ENCODE peak calls at places on chromosomes 1 and 21, in seven cellular contexts. H, B, D, E, M, S and R are unnamed samples.

GRCh38 chr1:220113136-220113695 is 19.3 kb downstream of the IARS2 start:
- DNase-seq in E (no peak), D (no peak), S (peak), M (peak), H (peak), B (no peak), R (no peak)

GRCh38 chr21:35438643-35439404 is 389.7 kb upstream of the RUNX1 start:
- DNase-seq in H (no peak), E (no peak), B (no peak), S (no peak), M (no peak), D (no peak), R (no peak)

GRCh38 chr21:45404726-45405270 is at the start of gene COL18A1:
- DNase-seq in M (peak), H (peak), B (no peak), E (peak), D (peak), S (no peak), R (no peak)

GRCh38 chr21:41765393-41765950 is 1.4 kb downstream of the RIPK4 start:
- DNase-seq in S (no peak), D (no peak), H (no peak), B (no peak), M (no peak), E (no peak), R (no peak)

GRCh38 chr1:151342021-151342420 is 5.0 kb downstream of the RFX5 start:
- DNase-seq in S (no peak), M (no peak), B (no peak), D (no peak), E (no peak), H (no peak), R (no peak)

GRCh38 chr1:180181048-180181447 is 26.4 kb downstream of the QSOX1 start:
- DNase-seq in E (no peak), H (no peak), B (no peak), S (no peak), M (peak), D (peak), R (no peak)

GRCh38 chr1:30652151-30652915 is 71.1 kb downstream of the MATN1 start:
- DNase-seq in S (no peak), E (no peak), M (no peak), D (no peak), B (no peak), H (no peak), R (no peak)

GRCh38 chr1:221994274-221994698 is 252.4 kb upstream of the DUSP10 start:
- DNase-seq in E (no peak), S (no peak), H (no peak), B (no peak), M (no peak), D (no peak), R (no peak)

GRCh38 chr1:116987256-116987555 is 14.4 kb upstream of the CD101 start:
- DNase-seq in S (no peak), B (no peak), H (peak), M (no peak), D (no peak), E (peak), R (no peak)

GRCh38 chr1:78658901-78659300 is 9.3 kb downstream of the IFI44 start:
- DNase-seq in H (no peak), M (no peak), B (no peak), E (no peak), D (no peak), S (no peak), R (no peak)

GRCh38 chr1:37851782-37852210 is 7.6 kb downstream of the MTF1 start:
- DNase-seq in E (no peak), S (peak), M (no peak), D (no peak), B (no peak), H (no peak), R (no peak)

GRCh38 chr1:228393268-228393699 is 13.4 kb downstream of the TRIM11 start:
- DNase-seq in E (peak), B (no peak), H (no peak), D (no peak), M (peak), S (peak), R (peak)

GRCh38 chr1:44489481-44489880 is 84.4 kb downstream of the RNF220 start:
- DNase-seq in E (no peak), H (no peak), D (no peak), B (no peak), S (no peak), M (no peak), R (no peak)

GRCh38 chr1:43979528-43980254 is 681 bp downstream of the B4GALT2 start:
- DNase-seq in S (no peak), B (no peak), E (no peak), M (peak), D (peak), H (no peak), R (no peak)

GRCh38 chr1:180962178-180962577 is 49.5 kb downstream of the KIAA1614 start:
- DNase-seq in B (no peak), D (no peak), M (no peak), H (no peak), E (no peak), S (no peak), R (no peak)

GRCh38 chr1:150564051-150564991 is 15.1 kb downstream of the MCL1 start:
- DNase-seq in E (peak), B (no peak), D (no peak), M (no peak), S (no peak), H (peak), R (no peak)

GRCh38 chr1:185050823-185051451 is 5.6 kb downstream of the RNF2 start:
- DNase-seq in D (no peak), H (no peak), M (no peak), S (no peak), E (no peak), B (no peak), R (no peak)

GRCh38 chr1:247409869-247410544 is 6.0 kb upstream of the NLRP3 start:
- DNase-seq in D (no peak), M (no peak), S (no peak), B (no peak), H (peak), E (no peak), R (no peak)

DNA sequence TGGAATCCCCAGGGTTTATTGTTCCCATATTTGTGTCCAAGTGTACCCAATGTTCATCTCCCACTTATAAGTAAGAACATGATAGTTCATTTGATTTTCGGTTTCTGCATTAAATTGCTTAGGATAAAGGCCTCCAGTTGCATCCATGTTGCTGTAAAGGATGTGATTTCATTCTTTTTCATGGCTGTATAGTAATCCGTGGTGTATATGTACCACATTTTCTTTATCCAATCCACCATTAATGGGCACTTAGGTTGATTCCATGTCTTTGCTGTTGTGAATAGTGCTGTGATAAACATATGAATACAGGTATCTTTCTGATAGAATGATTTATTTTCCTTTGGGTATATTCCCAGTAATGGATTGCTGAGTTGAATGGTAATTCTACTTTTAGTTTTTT is 20.0 kb upstream of the BATF3 start:
- DNase-seq in S (no peak), E (no peak), H (no peak), B (no peak), M (no peak), D (no peak), R (no peak)
- TF ChIP-seq CTCF in S (no peak), E (no peak), H (no peak), B (no peak), M (no peak), D (no peak), R (no peak)

DNA sequence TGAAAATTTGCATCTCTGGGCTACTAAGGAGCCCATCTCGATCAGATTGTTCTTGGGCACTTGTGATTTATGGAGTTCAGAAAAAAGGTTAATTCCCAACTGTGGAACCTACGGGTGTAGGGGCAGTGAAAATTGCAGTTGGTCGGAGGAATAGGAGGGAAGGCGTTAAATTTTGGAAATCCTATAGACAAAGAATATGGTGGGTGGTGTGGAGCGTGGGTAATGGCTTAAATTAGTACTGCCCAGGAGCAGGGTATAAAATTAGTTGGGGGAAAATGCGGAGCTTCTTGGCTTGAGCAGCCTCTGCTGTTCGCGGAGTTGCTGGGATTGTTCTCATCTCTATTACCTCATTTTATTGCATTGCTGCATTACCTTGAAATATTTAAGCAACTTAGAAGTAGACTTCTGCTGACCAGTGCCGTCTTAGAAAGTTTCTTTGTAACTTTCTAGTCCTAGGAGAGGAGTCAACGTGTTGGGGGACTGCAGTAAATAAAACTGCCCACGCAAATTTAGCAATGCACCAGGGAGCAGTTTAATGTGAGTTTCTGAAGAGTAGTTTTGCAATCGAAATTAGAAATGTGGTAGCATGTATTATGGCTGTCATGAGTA is 514 bp downstream of the S1PR1 start:
- DNase-seq in D (no peak), E (no peak), M (no peak), B (no peak), S (no peak), H (peak), R (peak)
- H3K4me3 ChIP-seq in D (peak), E (peak), M (peak), B (peak), S (peak), H (peak), R (peak)

DNA sequence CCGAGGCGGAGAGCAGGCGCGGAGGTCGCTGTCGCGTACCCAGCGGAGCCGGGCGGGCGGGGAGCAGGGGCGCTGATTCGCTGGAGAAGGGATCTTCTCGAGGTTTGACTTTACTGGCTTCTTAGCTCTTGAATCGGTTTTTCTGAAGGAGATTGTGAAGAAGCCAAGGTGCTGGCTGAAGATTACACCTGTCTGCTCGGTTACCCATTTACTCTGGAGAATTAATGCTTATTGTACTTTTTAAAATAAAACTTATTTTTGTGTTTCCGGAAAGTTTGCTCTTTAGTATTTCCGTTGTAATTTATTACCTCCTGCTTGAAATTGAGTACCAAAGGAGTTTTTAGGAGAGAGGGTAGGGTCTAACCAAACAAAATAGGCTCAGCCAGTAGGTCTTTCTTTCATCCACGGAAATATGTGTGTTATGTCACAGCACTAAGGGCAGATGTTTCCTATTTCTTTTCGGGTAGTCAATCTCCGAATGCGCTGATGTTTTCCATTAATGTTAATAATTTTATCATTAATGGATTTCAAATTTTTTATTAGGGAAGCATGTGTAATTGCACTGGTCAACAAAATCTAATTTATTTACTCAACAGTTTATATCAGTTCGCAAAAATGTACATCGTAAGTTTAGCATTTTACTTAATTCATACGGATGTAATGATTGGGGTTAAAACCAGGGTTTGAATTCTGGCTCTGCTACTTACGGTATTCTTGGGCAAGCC is 510 bp upstream of the GNG5 start:
- DNase-seq in D (no peak), M (no peak), S (no peak), B (no peak), H (no peak), E (no peak), R (no peak)
- TF ChIP-seq CTCF in D (no peak), M (no peak), S (peak), B (no peak), H (no peak), E (no peak), R (no peak)

GRCh38 chr21:44370027-44370735 is 16.8 kb downstream of the TRPM2 start:
- DNase-seq in E (peak), S (no peak), M (peak), B (peak), H (no peak), D (peak), R (peak)

GRCh38 chr21:44371596-44371995 is 18.2 kb downstream of the TRPM2 start:
- DNase-seq in D (no peak), B (no peak), E (peak), S (no peak), M (no peak), H (no peak), R (no peak)

GRCh38 chr21:44370771-44371410 is 17.5 kb downstream of the TRPM2 start:
- DNase-seq in B (no peak), M (no peak), H (no peak), E (peak), S (no peak), D (no peak), R (no peak)

GRCh38 chr21:44366586-44367211 is 13.3 kb downstream of the TRPM2 start:
- DNase-seq in H (no peak), S (no peak), D (no peak), E (peak), M (no peak), B (no peak), R (no peak)

GRCh38 chr21:44368711-44369446 is 15.5 kb downstream of the TRPM2 start:
- DNase-seq in M (no peak), E (peak), S (no peak), H (no peak), D (peak), B (no peak), R (no peak)
- H3K4me3 ChIP-seq in M (no peak), E (no peak), S (no peak), H (no peak), D (peak), B (no peak), R (no peak)

GRCh38 chr1:2459757-2460156 is 16.3 kb upstream of the PLCH2 start:
- DNase-seq in E (no peak), D (peak), S (no peak), H (no peak), B (no peak), M (peak), R (peak)
- TF ChIP-seq CTCF in E (peak), D (peak), S (no peak), H (no peak), B (no peak), M (no peak), R (peak)

GRCh38 chr1:64505232-64505943 is 35.5 kb downstream of the CACHD1 start:
- DNase-seq in M (peak), H (peak), E (peak), B (no peak), D (peak), S (no peak), R (no peak)
- H3K4me3 ChIP-seq in M (peak), H (peak), E (peak), B (peak), D (peak), S (no peak), R (peak)

DNA sequence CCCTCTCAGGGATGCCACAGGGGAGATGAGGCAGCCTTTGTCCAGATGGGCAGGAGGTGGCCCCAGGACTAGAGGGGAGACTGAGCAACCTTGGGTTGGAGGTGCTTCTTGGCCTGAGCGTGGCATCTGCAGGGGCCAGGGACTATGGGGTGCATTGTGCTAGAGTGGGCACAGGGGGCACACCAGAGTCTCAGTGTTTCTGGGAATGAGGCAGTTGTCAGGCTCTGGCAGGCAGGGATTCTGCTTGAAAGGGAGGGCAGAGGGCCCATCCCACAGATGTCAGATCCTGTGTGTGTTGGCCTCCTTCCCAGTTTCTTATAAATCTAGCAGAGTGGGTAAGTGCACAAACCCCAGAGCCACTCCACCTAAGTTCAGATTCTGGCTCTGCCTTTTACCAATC is 13.7 kb downstream of the LGR6 start:
- DNase-seq in E (no peak), M (peak), B (peak), S (no peak), D (no peak), H (no peak), R (peak)
- TF ChIP-seq CTCF in E (no peak), M (no peak), B (peak), S (no peak), D (peak), H (no peak), R (no peak)

DNA sequence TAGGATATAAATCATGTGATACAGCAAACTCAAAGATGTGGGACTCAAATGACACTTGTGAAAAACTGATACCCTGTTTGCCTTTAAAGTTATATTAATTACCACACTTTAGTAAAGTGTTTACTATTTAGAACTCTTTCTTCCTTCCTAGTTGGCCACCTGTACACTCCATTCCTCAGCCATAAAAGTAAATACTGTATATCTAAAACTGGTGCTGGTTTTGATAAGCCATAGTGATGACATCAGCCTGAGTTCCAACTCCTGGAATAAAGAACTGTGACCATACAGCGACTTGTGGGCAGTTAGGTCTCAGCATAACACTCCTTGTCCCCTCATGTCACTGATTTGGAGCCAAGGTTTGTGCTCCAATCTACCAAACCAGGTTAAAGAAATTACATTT is 2.8 kb downstream of the PTGER3 start:
- DNase-seq in D (no peak), S (no peak), B (no peak), M (no peak), H (no peak), E (no peak), R (no peak)
- H3K4me3 ChIP-seq in D (no peak), S (no peak), B (no peak), M (no peak), H (no peak), E (peak), R (no peak)

GRCh38 chr1:208242829-208243521 is 1.2 kb downstream of the PLXNA2 start:
- DNase-seq in S (no peak), H (no peak), M (peak), E (no peak), B (no peak), D (peak), R (no peak)
- TF ChIP-seq CTCF in S (no peak), H (no peak), M (peak), E (no peak), B (no peak), D (peak), R (no peak)

DNA sequence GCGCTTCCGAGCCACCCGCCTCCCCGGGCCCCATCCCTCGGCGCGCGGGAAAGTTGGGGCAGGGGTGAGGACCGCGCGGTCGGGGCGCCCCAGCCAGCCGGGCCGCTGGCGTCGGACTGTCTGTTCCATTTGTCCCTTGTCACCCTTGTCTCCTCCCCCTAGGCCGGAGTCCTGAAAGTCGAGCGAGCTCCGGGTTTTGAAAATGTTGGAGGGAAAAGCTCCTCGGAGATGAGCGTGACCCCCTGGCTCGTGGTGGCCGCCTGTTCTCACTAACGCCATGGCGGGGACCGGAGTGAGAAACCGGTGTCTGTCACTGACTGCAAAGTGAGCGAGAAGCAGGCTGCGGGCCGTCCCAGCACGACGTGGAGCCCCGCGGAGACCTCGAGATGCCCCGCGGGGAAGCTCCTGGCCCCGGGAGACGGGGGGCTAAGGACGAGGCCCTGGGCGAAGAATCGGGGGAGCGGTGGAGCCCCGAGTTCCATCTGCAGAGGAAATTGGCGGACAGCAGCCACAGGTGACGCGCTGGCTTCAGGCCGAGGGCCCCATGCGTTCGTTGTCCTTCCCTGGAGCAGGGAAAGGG is 491 bp downstream of the PER3 start:
- DNase-seq in E (peak), B (no peak), H (no peak), D (peak), M (no peak), S (no peak), R (no peak)
- H3K4me3 ChIP-seq in E (peak), B (peak), H (peak), D (peak), M (peak), S (no peak), R (peak)